ENCODE peak calls at places on chromosomes 5 and 9, in four cellular contexts. X is GM12865, G is Right ventricle myocardium superior, H is hippocampal formation. V is an unnamed sample.

GRCh38 chr5:92850886-92851285 is 730.1 kb downstream of the NR2F1-AS1 start:
- DNase-seq in H (no peak), G (no peak), X (no peak), V (no peak)

GRCh38 chr9:69549310-69550202 is 122.6 kb downstream of the APBA1 start:
- DNase-seq in X (peak), G (no peak), H (peak), V (no peak)

GRCh38 chr5:141650851-141651727 is at the start of gene FCHSD1:
- DNase-seq in H (peak), G (peak), X (peak), V (peak)

GRCh38 chr9:16347886-16348285 is 522.6 kb downstream of the BNC2 start:
- DNase-seq in X (no peak), H (no peak), G (no peak), V (no peak)

GRCh38 chr9:133731876-133732321 is 6.3 kb downstream of the SARDH start:
- DNase-seq in G (peak), H (no peak), X (peak), V (no peak)

GRCh38 chr9:115717711-115718173 is 435.8 kb upstream of the PAPPA start:
- DNase-seq in G (no peak), X (no peak), H (no peak), V (no peak)

GRCh38 chr5:10723519-10723918 is 37.5 kb downstream of the DAP start:
- DNase-seq in G (no peak), X (no peak), H (no peak), V (no peak)

GRCh38 chr5:58244819-58245478 is 214.9 kb downstream of the PLK2 start:
- DNase-seq in H (no peak), X (no peak), G (no peak), V (no peak)

GRCh38 chr5:59489551-59489950 is 404.0 kb downstream of the PDE4D start:
- DNase-seq in X (no peak), G (no peak), H (no peak), V (no peak)

GRCh38 chr5:14380712-14381111 is 200.9 kb upstream of the OTULINL start:
- DNase-seq in X (no peak), G (no peak), H (no peak), V (no peak)

GRCh38 chr5:140000332-140000731 is 42.8 kb downstream of the NRG2 start:
- DNase-seq in G (peak), H (no peak), X (no peak), V (no peak)

GRCh38 chr5:145701404-145701803 is 133.7 kb downstream of the PRELID2 start:
- DNase-seq in H (no peak), G (no peak), X (no peak), V (no peak)

V was measured in GM06990.